ENCODE peak calls at places on chromosomes 4 and X, in seven cellular contexts. B is left lung, G is transverse colon, J is IMR-90, K is Peyer's patch, X is tibial nerve, U is sigmoid colon. M is an unnamed sample.

GRCh38 chrX:130719399-130719798 is 183.6 kb downstream of the ENOX2 start:
- DNase-seq in B (no peak), G (no peak), J (no peak), K (no peak), X (no peak), U (no peak), M (no peak)

GRCh38 chr4:86451560-86452322 is 91.9 kb upstream of the MAPK10 start:
- DNase-seq in B (no peak), G (no peak), J (peak; percentile 30), K (no peak), X (no peak), U (no peak), M (peak; percentile 8)

GRCh38 chr4:147547314-147548056 is 66.6 kb downstream of the EDNRA start:
- DNase-seq in B (no peak), G (no peak), J (peak; percentile 88), K (no peak), X (no peak), U (no peak), M (peak; percentile 84)

GRCh38 chr4:21451032-21451431 is 497.5 kb downstream of the KCNIP4 start:
- DNase-seq in B (no peak), G (no peak), J (peak; percentile 4), K (no peak), X (no peak), U (no peak), M (peak; percentile 81)

GRCh38 chrX:103913356-103914020 is 48.9 kb upstream of the TMSB15B start:
- DNase-seq in B (no peak), G (no peak), J (peak; percentile 8), K (no peak), X (no peak), U (no peak), M (peak; percentile 34)

GRCh38 chr4:84237008-84237407 is 262.1 kb downstream of the NKX6-1 start:
- DNase-seq in B (no peak), G (no peak), J (no peak), K (no peak), X (no peak), U (no peak), M (peak; percentile 12)

GRCh38 chr4:20456416-20456815 is 204.7 kb downstream of the SLIT2 start:
- DNase-seq in B (no peak), G (no peak), J (peak; percentile 20), K (no peak), X (no peak), U (no peak), M (no peak)

GRCh38 chr4:138192113-138192512 is 50.0 kb downstream of the SLC7A11 start:
- DNase-seq in B (no peak), G (no peak), J (peak; percentile 67), K (no peak), X (no peak), U (no peak), M (peak; percentile 44)

GRCh38 chr4:122003335-122003734 is 51.5 kb upstream of the TRPC3 start:
- DNase-seq in B (no peak), G (peak; percentile 48), J (no peak), K (peak; percentile 53), X (no peak), U (no peak), M (no peak)

GRCh38 chrX:136212557-136213111 is 38.6 kb downstream of the MAP7D3 start:
- DNase-seq in B (no peak), G (no peak), J (no peak), K (no peak), X (no peak), U (peak; percentile 67), M (no peak)

GRCh38 chr4:20395160-20395773 is 143.6 kb downstream of the SLIT2 start:
- DNase-seq in B (no peak), G (peak; percentile 44), J (peak; percentile 15), K (peak; percentile 71), X (no peak), U (no peak), M (no peak)

GRCh38 chr4:148776944-148777343 is 334.7 kb upstream of the NR3C2 start:
- DNase-seq in B (no peak), G (no peak), J (peak; percentile 81), K (no peak), X (no peak), U (no peak), M (peak; percentile 84)

GRCh38 chr4:155667538-155668511 is 1.2 kb downstream of the GUCY1A1 start:
- DNase-seq in B (peak; percentile 86), G (peak; percentile 35), J (peak; percentile 27), K (peak; percentile 46), X (no peak), U (peak; percentile 88), M (peak; percentile 25)

GRCh38 chr4:122453384-122454000 is 3.0 kb downstream of the IL2 start:
- DNase-seq in B (no peak), G (no peak), J (no peak), K (no peak), X (no peak), U (no peak), M (no peak)

GRCh38 chr4:182778222-182778982 is 138.8 kb downstream of the DCTD start:
- DNase-seq in B (no peak), G (no peak), J (peak; percentile 63), K (no peak), X (no peak), U (no peak), M (peak; percentile 12)

GRCh38 chr4:88158360-88159136 is at the start of gene ABCG2:
- DNase-seq in B (peak; percentile 82), G (peak; percentile 58), J (peak; percentile 75), K (peak; percentile 82), X (no peak), U (no peak), M (peak; percentile 66)

GRCh38 chr4:8478371-8478770 is 37.8 kb downstream of the TRMT44 start:
- DNase-seq in B (no peak), G (no peak), J (no peak), K (no peak), X (no peak), U (no peak), M (no peak)
- H3K9me3 ChIP-seq in B (no peaks in the 10 kb centered on the region), G (no peaks in the 10 kb centered on the region), J (no peaks in the 10 kb centered on the region), K (no peaks in the 10 kb centered on the region), X (no peaks in the 10 kb centered on the region), U (no peaks in the 10 kb centered on the region), M (no peaks in the 10 kb centered on the region)

GRCh38 chr4:45072981-45073380 is 346.6 kb upstream of the GNPDA2 start:
- DNase-seq in B (no peak), G (no peak), J (no peak), K (no peak), X (no peak), U (no peak), M (no peak)
- H3K9me3 ChIP-seq in B (no peaks in the 10 kb centered on the region), G (no peaks in the 10 kb centered on the region), J (peaks cover 6% of the 10 kb centered on the region), K (no peaks in the 10 kb centered on the region), X (no peaks in the 10 kb centered on the region), U (no peaks in the 10 kb centered on the region), M (no peaks in the 10 kb centered on the region)

GRCh38 chr4:14375816-14376215 is 626.5 kb upstream of the CPEB2 start:
- DNase-seq in B (no peak), G (no peak), J (peak; percentile 24), K (no peak), X (no peak), U (no peak), M (peak; percentile 20)
- H3K9me3 ChIP-seq in B (no peaks in the 10 kb centered on the region), G (no peaks in the 10 kb centered on the region), J (no peaks in the 10 kb centered on the region), K (no peaks in the 10 kb centered on the region), X (peaks cover 8% of the 10 kb centered on the region), U (no peaks in the 10 kb centered on the region), M (no peaks in the 10 kb centered on the region)

DNA sequence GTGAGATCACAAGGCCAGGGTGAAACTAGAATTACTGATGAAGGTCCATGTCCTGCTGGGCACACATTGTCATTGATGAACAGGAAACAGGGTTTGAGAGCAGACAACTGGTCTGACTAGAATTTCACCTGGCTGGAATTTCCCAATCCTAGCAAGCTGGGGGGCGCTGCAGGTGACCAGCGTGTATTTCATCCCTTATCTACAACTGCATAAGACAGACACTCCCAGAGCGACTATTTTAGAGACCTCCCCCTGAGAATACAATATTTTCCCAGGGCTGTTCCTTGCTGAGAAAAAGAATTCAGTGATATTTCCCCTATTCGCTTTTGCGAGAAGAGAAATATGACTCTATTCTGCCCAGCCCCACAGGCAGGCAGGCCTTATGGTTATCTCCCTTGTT is 432.6 kb upstream of the GALNT7 start:
- DNase-seq in B (no peak), G (no peak), J (no peak), K (no peak), X (no peak), U (no peak), M (no peak)
- H3K9me3 ChIP-seq in B (no peaks in the 10 kb centered on the region), G (peaks cover 12% of the 10 kb centered on the region), J (peaks cover 13% of the 10 kb centered on the region), K (peaks cover 6% of the 10 kb centered on the region), X (peaks cover 49% of the 10 kb centered on the region), U (no peaks in the 10 kb centered on the region), M (peaks cover 7% of the 10 kb centered on the region)

GRCh38 chrX:150038977-150039599 is 100.8 kb upstream of the EOLA2 start:
- DNase-seq in B (no peak), G (no peak), J (peak; percentile 45), K (no peak), X (no peak), U (no peak), M (peak; percentile 36)
- H3K9me3 ChIP-seq in B (peaks cover 4% of the 10 kb centered on the region), G (no peaks in the 10 kb centered on the region), J (no peaks in the 10 kb centered on the region), K (no peaks in the 10 kb centered on the region), X (peaks cover 3% of the 10 kb centered on the region), U (no peaks in the 10 kb centered on the region), M (no peaks in the 10 kb centered on the region)

DNA sequence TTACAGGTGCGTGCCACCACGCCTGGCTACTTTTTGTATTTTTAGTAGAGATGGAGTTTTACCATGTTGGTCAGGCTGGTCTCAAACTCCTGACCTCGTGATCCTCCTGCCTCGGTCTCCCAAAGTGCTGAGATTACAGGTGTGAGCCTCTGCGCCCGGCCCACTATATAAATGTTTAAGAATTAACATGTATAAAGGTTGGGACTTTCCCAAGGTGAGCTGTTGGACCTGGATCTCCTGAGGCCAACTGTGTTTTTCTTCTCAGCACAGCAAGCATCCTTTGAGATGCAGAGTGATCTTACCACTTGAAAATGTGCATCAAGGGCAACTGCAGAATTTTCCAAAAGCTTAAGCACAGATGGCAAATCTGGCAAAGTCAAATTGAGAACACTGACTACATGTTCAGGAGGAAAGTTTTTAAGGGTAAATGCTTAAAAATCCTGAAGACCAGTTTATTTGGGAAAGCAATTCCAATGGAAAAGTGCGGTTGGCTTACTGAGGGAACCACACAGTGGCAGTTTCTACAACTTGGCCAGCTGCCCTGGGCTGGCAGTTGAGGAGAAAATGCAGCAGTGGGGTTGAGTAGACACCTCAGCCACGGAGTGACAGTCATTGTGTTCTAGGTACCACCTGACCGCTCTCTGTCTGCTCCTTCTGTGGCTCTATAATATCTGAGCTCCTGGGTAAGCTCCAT is 168.9 kb downstream of the CBR4 start:
- DNase-seq in B (no peak), G (no peak), J (no peak), K (no peak), X (no peak), U (no peak), M (no peak)
- H3K9me3 ChIP-seq in B (no peaks in the 10 kb centered on the region), G (no peaks in the 10 kb centered on the region), J (no peaks in the 10 kb centered on the region), K (no peaks in the 10 kb centered on the region), X (no peaks in the 10 kb centered on the region), U (no peaks in the 10 kb centered on the region), M (no peaks in the 10 kb centered on the region)

DNA sequence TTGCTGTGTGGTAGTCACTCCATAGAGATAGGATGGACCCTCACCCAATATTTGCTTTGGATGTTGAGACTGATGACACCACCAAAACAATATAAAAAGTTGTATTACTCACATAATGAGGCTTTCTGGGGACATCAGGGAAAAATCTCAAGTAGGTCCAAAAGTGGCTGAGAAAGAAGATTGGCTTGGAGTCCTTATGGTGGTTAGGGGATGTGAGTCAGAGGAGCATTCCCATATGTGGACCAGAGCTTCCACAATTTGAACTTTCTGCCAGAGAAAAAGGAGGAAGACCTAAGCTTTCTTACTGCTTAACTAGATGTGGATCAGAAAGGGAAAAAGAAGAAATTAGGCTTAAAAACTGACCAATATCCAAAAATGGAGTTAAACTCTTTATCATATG is 460.5 kb downstream of the SH3BGRL start:
- DNase-seq in B (no peak), G (no peak), J (no peak), K (no peak), X (no peak), U (no peak), M (peak; percentile 34)
- H3K9me3 ChIP-seq in B (no peaks in the 10 kb centered on the region), G (no peaks in the 10 kb centered on the region), J (peaks cover 3% of the 10 kb centered on the region), K (no peaks in the 10 kb centered on the region), X (no peaks in the 10 kb centered on the region), U (no peaks in the 10 kb centered on the region), M (no peaks in the 10 kb centered on the region)